ENCODE peak calls at places on chromosomes 7 and 10, in eight cellular contexts. H, F, G, K, T, B, R and C are unnamed samples.

GRCh38 chr10:116767235-116767634 is 24.9 kb upstream of the HSPA12A start:
- DNase-seq in F (no peak), G (no peak), K (no peak), T (peak), R (peak), B (peak), H (no peak), C (no peak)

GRCh38 chr10:49387029-49387428 is 8.9 kb downstream of the DRGX start:
- DNase-seq in T (no peak), G (no peak), H (no peak), F (no peak), R (no peak), B (no peak), K (no peak), C (peak)

GRCh38 chr10:47139121-47139520 is 160.9 kb upstream of the GDF10 start:
- DNase-seq in H (no peak), B (no peak), G (no peak), T (no peak), K (no peak), R (no peak), F (no peak), C (no peak)

GRCh38 chr10:124350806-124351205 is 67.9 kb downstream of the OAT start:
- DNase-seq in K (no peak), H (no peak), F (no peak), T (no peak), B (no peak), R (no peak), G (no peak), C (no peak)

GRCh38 chr7:39608278-39608677 is 15.1 kb upstream of the RALA start:
- DNase-seq in G (no peak), R (no peak), B (no peak), F (no peak), K (no peak), H (no peak), T (no peak), C (no peak)

GRCh38 chr7:49479421-49479820 is 294.0 kb upstream of the VWC2 start:
- DNase-seq in F (no peak), K (no peak), T (no peak), H (no peak), G (no peak), B (no peak), R (no peak), C (no peak)

GRCh38 chr7:57250801-57251200 is 118.6 kb upstream of the ZNF479 start:
- DNase-seq in H (no peak), G (no peak), F (no peak), K (no peak), T (no peak), R (no peak), B (no peak), C (no peak)

GRCh38 chr10:117504601-117505000 is 37.9 kb upstream of the EMX2 start:
- DNase-seq in R (no peak), B (no peak), K (no peak), H (no peak), F (no peak), G (no peak), T (no peak), C (no peak)

GRCh38 chr7:11985376-11985775 is 153.4 kb upstream of the THSD7A start:
- DNase-seq in K (no peak), G (no peak), F (no peak), R (no peak), T (no peak), B (no peak), H (no peak), C (no peak)

GRCh38 chr10:90930971-90931841 is 10.3 kb upstream of the ANKRD1 start:
- DNase-seq in T (peak), H (peak), B (peak), K (peak), F (peak), G (peak), R (peak), C (peak)
- H3K27ac ChIP-seq in T (peak), H (peak), B (peak), K (peak), F (peak), G (peak), R (peak), C (peak)

DNA sequence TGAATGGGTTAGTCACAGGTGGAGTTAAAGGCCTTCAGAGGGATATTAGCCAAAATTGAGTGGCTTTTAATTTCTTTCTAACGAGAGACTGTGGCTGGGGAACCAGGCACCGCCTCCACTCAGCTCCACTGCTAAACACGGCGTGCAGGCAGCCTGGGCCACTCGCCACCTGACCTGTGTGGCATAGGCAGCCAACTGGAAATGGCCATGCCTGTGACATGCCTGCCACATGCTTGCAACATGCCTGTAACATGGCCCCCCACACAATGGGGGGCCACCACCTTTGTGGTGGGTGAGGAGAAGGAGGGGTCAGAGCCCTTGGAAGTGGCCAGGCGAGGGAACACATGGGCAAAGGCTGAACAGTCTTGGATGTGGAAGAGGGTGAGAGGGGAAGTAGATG is 60.1 kb upstream of the PAX2 start:
- DNase-seq in H (no peak), K (no peak), R (no peak), G (no peak), F (no peak), B (no peak), T (no peak), C (no peak)
- H3K27ac ChIP-seq in H (no peak), K (no peak), R (no peak), G (no peak), F (no peak), B (no peak), T (no peak), C (no peak)

GRCh38 chr10:80408198-80409085 is at the start of gene PRXL2A:
- DNase-seq in H (peak), B (peak), G (peak), K (peak), T (peak), F (peak), R (peak), C (peak)
- H3K27ac ChIP-seq in H (peak), B (peak), G (no peak), K (peak), T (peak), F (peak), R (peak), C (no peak)

DNA sequence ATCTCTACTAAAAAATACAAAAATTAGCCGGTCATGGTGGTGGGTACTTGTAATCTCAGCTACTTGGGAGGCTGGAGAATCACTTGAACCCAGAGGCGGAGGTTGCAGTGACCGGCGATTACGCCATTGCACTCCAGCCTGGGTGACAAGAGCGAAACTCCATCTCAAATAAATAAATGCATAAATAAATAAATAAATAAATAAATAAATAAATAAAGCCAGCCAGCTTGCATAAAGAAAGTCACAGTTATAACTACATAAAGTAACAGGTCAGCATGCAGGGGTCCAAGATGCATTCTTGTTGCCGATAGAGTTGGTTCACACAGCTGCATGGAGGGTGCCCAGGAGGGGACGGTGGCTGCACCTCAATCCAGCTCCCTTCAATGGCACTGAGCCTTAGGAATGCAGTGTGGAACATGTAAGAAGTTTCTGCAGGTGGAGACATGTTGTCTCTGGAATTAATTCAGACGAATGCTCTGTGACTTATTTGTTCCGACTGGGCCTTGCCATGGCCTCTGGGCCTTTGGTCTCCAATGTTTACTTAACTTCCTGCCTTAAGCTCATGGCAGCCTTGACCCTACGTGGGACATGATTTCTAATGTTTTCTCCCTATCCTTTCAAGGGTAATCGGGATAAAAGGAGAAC is 159.6 kb upstream of the PRKCQ start:
- DNase-seq in G (no peak), K (no peak), B (no peak), H (no peak), T (no peak), R (no peak), F (no peak), C (no peak)
- H3K27ac ChIP-seq in G (no peak), K (no peak), B (no peak), H (no peak), T (no peak), R (no peak), F (no peak), C (no peak)

GRCh38 chr10:93746844-93747284 is 10.9 kb upstream of the LGI1 start:
- DNase-seq in B (no peak), F (peak), H (peak), G (peak), R (peak), T (peak), K (no peak), C (peak)
- H3K27ac ChIP-seq in B (no peak), F (no peak), H (peak), G (no peak), R (peak), T (no peak), K (no peak), C (no peak)

GRCh38 chr7:91345449-91345848 is 81.2 kb downstream of the FZD1 start:
- DNase-seq in T (no peak), F (no peak), G (no peak), K (no peak), B (no peak), R (no peak), H (no peak), C (no peak)
- H3K27ac ChIP-seq in T (no peak), F (no peak), G (no peak), K (no peak), B (no peak), R (no peak), H (no peak), C (no peak)

GRCh38 chr7:41131956-41132355 is 570.9 kb downstream of the INHBA start:
- DNase-seq in K (no peak), G (no peak), B (no peak), H (no peak), R (no peak), T (no peak), F (no peak), C (no peak)
- H3K27ac ChIP-seq in K (no peak), G (no peak), B (no peak), H (no peak), R (no peak), T (no peak), F (no peak), C (no peak)

DNA sequence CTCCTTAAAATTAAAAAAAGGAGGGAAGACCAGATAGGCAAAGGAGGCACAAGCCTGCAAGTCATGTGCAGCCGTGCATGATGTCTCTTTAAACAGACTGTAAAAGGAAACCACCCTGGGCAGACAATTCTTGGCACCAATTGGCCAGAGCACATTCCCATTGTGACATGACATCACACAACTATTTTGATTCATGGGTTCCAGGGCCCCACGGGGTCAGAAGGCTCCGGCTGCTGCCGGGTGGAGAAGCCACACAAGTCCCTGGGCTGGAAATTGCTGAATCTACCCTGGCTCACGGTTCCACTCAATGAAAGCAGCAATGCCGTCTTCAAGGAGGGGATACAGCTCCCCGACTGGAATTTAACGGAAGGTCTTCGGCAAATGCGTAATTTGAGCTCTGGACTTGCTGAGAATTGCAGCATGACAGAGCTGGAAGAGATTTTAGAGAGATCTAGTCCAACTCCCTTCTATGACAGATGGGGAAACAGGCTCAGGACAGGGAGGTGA is 140.5 kb downstream of the PRKAG2 start:
- DNase-seq in R (peak), H (peak), K (peak), G (peak), T (peak), B (peak), F (peak), C (peak)
- H3K27ac ChIP-seq in R (no peak), H (peak), K (peak), G (no peak), T (peak), B (peak), F (peak), C (peak)

GRCh38 chr7:43876266-43876665 is 6.9 kb upstream of the MRPS24 start:
- DNase-seq in B (no peak), H (no peak), F (no peak), R (no peak), K (no peak), G (no peak), T (no peak), C (no peak)

GRCh38 chr7:43879477-43879876 is 10.2 kb upstream of the MRPS24 start:
- DNase-seq in R (no peak), K (no peak), F (no peak), T (no peak), G (no peak), H (no peak), B (no peak), C (peak)

GRCh38 chr7:43876976-43877745 is 7.8 kb upstream of the MRPS24 start:
- DNase-seq in T (no peak), F (no peak), K (no peak), G (no peak), R (no peak), H (no peak), B (peak), C (no peak)

GRCh38 chr7:43878867-43879266 is 9.6 kb upstream of the MRPS24 start:
- DNase-seq in B (no peak), K (no peak), T (no peak), F (no peak), R (no peak), H (no peak), G (no peak), C (peak)

DNA sequence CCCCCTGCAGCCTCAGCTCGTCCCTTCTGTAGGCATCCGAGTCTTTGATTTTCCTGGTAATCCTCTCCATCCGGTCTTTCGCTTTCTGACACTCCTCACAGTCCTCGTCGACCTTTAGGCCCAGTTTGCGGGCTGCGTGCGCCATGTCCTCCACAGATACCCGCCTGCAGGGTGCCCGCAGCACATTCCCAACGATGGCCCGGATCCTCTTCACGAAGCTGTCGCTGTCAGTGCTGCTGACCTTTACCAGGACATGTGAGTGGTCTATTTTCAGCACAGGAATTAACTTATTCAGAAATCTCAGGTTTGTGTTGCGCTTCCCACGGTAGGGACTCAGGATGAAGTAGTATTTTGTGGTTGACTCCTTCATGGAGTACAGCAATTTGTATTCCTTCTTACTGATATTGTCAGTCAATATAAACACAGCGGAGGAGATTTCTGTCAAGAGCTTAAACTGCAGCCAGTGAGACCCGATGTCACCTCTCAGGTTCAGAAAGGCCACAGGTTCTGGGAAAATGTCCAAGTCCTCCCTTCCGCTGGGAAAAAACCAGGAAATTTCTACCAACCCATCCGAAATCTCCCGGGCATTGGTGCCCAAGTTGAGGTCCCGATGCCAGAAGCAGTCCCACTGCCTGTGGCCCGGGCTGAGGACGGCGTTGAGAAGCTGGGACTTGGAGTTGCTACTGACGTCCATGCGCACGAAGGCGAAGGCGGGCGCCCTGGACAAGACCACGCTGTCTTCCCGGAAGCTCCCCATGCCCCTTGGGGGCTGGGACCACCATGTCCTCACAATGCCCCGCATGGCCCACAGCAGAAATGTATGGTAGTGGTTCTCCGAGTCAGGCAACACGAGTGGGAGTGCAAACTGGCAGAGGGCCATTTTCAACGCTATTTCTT is 8.9 kb upstream of the MRPS24 start:
- DNase-seq in H (no peak), B (no peak), R (no peak), G (no peak), F (no peak), K (no peak), T (no peak), C (no peak)
- H3K27ac ChIP-seq in H (peak), B (no peak), R (no peak), G (no peak), F (peak), K (peak), T (no peak), C (peak)

GRCh38 chr7:139744768-139745250 is 33.0 kb downstream of the HIPK2 start:
- DNase-seq in B (no peak), G (no peak), K (no peak), T (no peak), R (peak), F (no peak), H (no peak), C (no peak)
- H3K27ac ChIP-seq in B (peak), G (no peak), K (no peak), T (no peak), R (no peak), F (peak), H (peak), C (peak)